ENCODE peak calls at places on chromosome 21, in nine cellular contexts. E, O, I, C, F, V, K, M and W are unnamed samples.

GRCh38 chr21:38712076-38712475 is 93.7 kb upstream of the ETS2 start:
- DNase-seq in E (peak), O (peak), I (peak), C (no peak), F (peak), V (peak), K (no peak), M (peak), W (no peak)

GRCh38 chr21:35512321-35512720 is 463.2 kb upstream of the RUNX1 start:
- DNase-seq in E (peak), O (no peak), I (no peak), C (no peak), F (no peak), V (no peak), K (no peak), M (peak), W (no peak)

GRCh38 chr21:19261731-19262367 is 858.3 kb upstream of the TMPRSS15 start:
- DNase-seq in E (no peak), O (no peak), I (no peak), C (no peak), F (no peak), V (no peak), K (no peak), M (no peak), W (no peak)

GRCh38 chr21:15007716-15008296 is 57.0 kb downstream of the NRIP1 start:
- DNase-seq in E (no peak), O (no peak), I (no peak), C (no peak), F (no peak), V (no peak), K (no peak), M (no peak), W (no peak)

GRCh38 chr21:35234725-35235124 is 185.6 kb upstream of the RUNX1 start:
- DNase-seq in E (no peak), O (no peak), I (no peak), C (no peak), F (no peak), V (no peak), K (no peak), M (peak), W (peak)

GRCh38 chr21:28872218-28872617 is 120.5 kb downstream of the LTN1 start:
- DNase-seq in E (no peak), O (no peak), I (no peak), C (no peak), F (no peak), V (no peak), K (no peak), M (peak), W (no peak)

GRCh38 chr21:17537299-17537698 is 24.5 kb downstream of the CXADR start:
- DNase-seq in E (peak), O (no peak), I (no peak), C (no peak), F (no peak), V (peak), K (no peak), M (no peak), W (no peak)

GRCh38 chr21:39105341-39105765 is 77.9 kb downstream of the PSMG1 start:
- DNase-seq in E (no peak), O (no peak), I (no peak), C (no peak), F (peak), V (no peak), K (no peak), M (no peak), W (no peak)

GRCh38 chr21:20537162-20537561 is 461.0 kb upstream of the NCAM2 start:
- DNase-seq in E (no peak), O (no peak), I (no peak), C (no peak), F (no peak), V (no peak), K (no peak), M (no peak), W (no peak)

GRCh38 chr21:38476385-38476784 is 21.9 kb downstream of the ERG start:
- DNase-seq in E (no peak), O (no peak), I (no peak), C (no peak), F (no peak), V (no peak), K (no peak), M (no peak), W (no peak)

GRCh38 chr21:46557919-46558392 is 46.9 kb downstream of the S100B start:
- DNase-seq in E (no peak), O (no peak), I (no peak), C (no peak), F (no peak), V (no peak), K (no peak), M (no peak), W (no peak)

GRCh38 chr21:35529141-35529863 is 480.2 kb upstream of the RUNX1 start:
- DNase-seq in E (peak), O (peak), I (no peak), C (no peak), F (peak), V (no peak), K (no peak), M (no peak), W (no peak)

GRCh38 chr21:45764792-45765191 is 121.3 kb downstream of the PCBP3 start:
- DNase-seq in E (no peak), O (no peak), I (no peak), C (no peak), F (no peak), V (no peak), K (no peak), M (no peak), W (no peak)

DNA sequence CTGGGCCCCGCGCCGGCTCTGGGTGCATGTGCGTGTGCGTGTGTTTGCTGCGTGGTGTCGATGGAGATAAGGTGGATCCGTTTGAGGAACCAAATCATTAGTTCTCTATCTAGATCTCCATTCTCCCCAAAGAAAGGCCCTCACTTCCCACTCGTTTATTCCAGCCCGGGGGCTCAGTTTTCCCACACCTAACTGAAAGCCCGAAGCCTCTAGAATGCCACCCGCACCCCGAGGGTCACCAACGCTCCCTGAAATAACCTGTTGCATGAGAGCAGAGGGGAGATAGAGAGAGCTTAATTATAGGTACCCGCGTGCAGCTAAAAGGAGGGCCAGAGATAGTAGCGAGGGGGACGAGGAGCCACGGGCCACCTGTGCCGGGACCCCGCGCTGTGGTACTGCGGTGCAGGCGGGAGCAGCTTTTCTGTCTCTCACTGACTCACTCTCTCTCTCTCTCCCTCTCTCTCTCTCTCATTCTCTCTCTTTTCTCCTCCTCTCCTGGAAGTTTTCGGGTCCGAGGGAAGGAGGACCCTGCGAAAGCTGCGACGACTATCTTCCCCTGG is 644 bp downstream of the OLIG2 start:
- DNase-seq in E (no peak), O (no peak), I (no peak), C (no peak), F (no peak), V (peak), K (no peak), M (no peak), W (no peak)
- H3K4me3 ChIP-seq in E (no peak), O (no peak), I (no peak), C (no peak), F (no peak), V (no peak), K (no peak), M (no peak), W (no peak)

DNA sequence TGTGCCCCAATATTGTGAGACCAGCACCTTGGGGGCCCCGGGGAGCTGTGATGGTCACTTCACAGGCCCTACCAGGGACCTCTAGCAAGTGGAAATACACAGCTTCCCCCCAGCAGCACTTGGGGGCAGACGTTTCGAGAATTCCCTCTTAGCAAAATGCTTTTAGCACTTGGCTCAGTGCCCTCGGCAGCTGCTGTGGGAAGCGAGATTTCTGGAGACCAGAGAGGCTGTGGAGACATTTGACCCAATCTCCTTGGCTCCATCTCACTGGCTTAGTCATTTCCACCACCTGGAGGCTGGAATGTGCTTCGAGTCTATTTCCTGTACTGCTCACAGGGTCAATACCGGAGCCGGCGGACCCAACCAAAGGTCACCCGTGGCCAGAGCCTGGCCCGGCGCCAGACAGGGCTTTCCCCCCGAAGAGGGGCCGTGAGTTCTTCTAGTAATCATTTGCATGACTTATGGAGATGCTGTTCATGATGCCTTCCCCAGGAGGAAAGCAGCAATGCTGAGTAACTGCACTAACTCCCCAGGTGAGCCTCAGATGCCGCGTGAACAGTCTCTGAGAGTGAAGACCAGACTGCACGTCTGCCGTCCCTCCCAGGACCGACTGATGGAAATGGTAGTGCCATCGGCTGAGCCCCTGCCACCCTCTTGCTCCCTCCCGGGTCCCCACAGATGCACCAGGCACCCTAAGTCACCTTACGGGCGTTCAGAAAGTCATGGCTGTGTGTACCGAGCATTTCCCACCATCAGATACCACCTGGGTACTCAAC is 4.4 kb upstream of the C2CD2 start:
- DNase-seq in E (peak), O (peak), I (peak), C (peak), F (peak), V (no peak), K (peak), M (peak), W (no peak)
- TF ChIP-seq CTCF in E (peak), O (peak), I (peak), C (peak), F (peak), V (peak), K (peak), M (peak), W (no peak)

GRCh38 chr21:31157756-31158155 is 119.5 kb upstream of the KRTAP19-8 start:
- DNase-seq in E (no peak), O (no peak), I (no peak), C (no peak), F (no peak), V (no peak), K (no peak), M (no peak), W (no peak)

GRCh38 chr21:31159808-31160207 is 121.5 kb upstream of the KRTAP19-8 start:
- DNase-seq in E (no peak), O (no peak), I (no peak), C (no peak), F (no peak), V (no peak), K (no peak), M (no peak), W (no peak)

GRCh38 chr21:31156662-31157061 is 118.4 kb upstream of the KRTAP19-8 start:
- DNase-seq in E (no peak), O (no peak), I (no peak), C (no peak), F (no peak), V (no peak), K (no peak), M (no peak), W (no peak)

GRCh38 chr21:31161157-31161556 is 122.9 kb upstream of the KRTAP19-8 start:
- DNase-seq in E (no peak), O (no peak), I (no peak), C (no peak), F (peak), V (peak), K (no peak), M (peak), W (no peak)

GRCh38 chr21:31158789-31159581 is 120.7 kb upstream of the KRTAP19-8 start:
- DNase-seq in E (peak), O (no peak), I (no peak), C (no peak), F (peak), V (no peak), K (no peak), M (no peak), W (no peak)
- H3K4me3 ChIP-seq in E (no peak), O (no peak), I (no peak), C (no peak), F (no peak), V (no peak), K (peak), M (no peak), W (no peak)

DNA sequence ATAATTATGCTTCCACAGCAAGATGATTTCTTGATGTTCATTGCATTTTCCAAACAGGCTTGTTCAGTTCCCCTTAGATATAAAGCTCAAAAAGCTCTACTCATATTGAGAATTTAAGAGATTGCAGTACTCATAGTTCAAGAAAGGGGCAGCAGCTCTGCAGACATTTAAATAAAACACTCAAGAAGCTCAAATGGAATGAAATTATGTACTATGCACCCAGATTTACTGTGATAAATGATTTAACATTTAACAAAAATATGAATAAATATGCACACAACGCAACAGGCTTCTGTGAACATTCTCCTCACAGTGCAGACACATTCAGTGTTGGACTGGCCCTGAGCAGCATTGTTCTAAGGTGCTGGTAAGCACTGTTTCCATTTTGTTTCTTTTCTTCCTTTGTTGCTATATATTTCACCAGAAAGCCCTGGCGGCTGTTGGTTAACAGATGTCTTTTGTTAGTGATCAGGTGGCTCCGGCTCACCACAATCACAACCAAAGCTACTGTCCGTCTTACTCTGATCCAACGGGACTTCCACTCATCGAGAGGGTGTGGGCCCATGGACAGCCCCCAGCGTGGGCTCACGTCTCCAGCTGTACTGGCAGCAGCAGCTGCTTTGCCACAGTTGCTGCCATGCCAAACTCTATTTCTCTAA is 1440.3 kb downstream of the NCAM2 start:
- DNase-seq in E (no peak), O (no peak), I (no peak), C (no peak), F (no peak), V (no peak), K (no peak), M (no peak), W (no peak)
- TF ChIP-seq CTCF in E (no peak), O (no peak), I (no peak), C (no peak), F (no peak), V (no peak), K (no peak), M (no peak), W (no peak)

DNA sequence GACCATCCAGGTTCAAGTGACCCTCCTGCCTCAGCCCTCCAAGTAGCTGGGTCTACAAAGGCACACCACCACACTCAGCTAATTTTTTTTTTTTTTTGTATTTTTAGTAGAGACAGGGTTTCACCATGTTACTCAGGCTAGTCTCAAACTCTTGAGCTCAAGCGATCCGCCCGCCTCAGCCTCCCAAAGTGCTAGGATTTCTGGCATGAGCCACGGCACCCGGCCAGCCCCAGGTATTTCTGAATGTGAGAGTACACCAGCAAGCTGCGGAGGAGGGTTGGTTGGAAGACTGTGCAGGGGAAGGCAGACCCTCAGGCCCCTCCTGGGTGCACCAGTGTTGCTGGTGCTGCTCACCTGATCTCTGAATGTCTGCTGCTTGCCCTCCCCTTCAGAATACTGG is 33.1 kb upstream of the SIM2 start:
- DNase-seq in E (no peak), O (no peak), I (no peak), C (no peak), F (no peak), V (no peak), K (no peak), M (no peak), W (no peak)
- H3K4me3 ChIP-seq in E (no peak), O (no peak), I (no peak), C (no peak), F (no peak), V (no peak), K (no peak), M (no peak), W (no peak)

DNA sequence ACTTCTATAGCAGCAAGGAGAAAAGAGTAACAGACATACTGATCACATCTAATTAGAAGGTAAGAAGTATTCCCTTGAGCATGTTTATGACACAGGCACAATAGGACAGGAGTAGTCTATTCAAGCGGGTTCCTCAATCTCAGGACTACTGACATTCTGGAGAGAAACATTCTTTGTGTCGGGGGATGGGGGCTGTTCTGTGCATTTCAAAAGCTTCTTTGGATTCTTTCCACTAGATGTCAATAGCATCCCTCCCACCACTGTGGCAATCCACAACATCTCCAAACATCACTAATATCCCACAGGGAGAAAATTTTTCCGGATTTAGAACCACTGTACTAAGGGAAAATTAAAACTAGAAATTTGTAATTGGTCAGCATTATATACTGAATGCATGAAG is 56.9 kb downstream of the ADAMTS5 start:
- DNase-seq in E (peak), O (peak), I (no peak), C (no peak), F (no peak), V (no peak), K (no peak), M (no peak), W (no peak)
- TF ChIP-seq CTCF in E (peak), O (peak), I (peak), C (no peak), F (no peak), V (peak), K (no peak), M (no peak), W (no peak)

DNA sequence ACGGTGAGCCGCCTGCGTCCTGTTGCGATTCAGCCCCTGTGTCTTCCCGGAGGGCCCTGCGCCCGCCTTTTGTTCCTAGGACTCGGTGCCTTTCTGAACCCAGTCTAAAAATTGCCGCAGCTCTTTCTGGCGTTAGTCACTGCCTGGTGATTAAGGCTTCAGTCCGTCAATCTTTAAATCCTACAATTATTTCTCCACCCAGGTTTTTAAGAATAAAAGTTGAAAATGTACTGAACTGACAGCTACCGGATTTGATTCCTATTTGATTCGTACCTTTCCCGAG is 16.2 kb upstream of the PDXK start:
- DNase-seq in E (no peak), O (no peak), I (no peak), C (no peak), F (no peak), V (no peak), K (no peak), M (peak), W (no peak)
- H3K4me3 ChIP-seq in E (no peak), O (no peak), I (no peak), C (peak), F (no peak), V (no peak), K (no peak), M (no peak), W (no peak)

GRCh38 chr21:44332383-44332782 is 6.8 kb downstream of the CFAP410 start:
- DNase-seq in E (no peak), O (no peak), I (no peak), C (no peak), F (no peak), V (no peak), K (no peak), M (no peak), W (no peak)
- TF ChIP-seq CTCF in E (no peak), O (no peak), I (no peak), C (no peak), F (no peak), V (no peak), K (no peak), M (no peak), W (no peak)